ENCODE peak calls at places on chromosomes 4 and X, in five cellular contexts. Y, Z, K, A and J are unnamed samples.

GRCh38 chrX:126165721-126166401 is at the start of gene DCAF12L2:
- DNase-seq in K (no peak), Y (no peak), Z (peak; percentile 23), A (peak; percentile 50), J (no peak)

GRCh38 chr4:108636246-108636645 is 14.2 kb upstream of the OSTC start:
- DNase-seq in A (no peak), Y (no peak), K (no peak), Z (no peak), J (no peak)

GRCh38 chr4:36277533-36277932 is 3.9 kb upstream of the DTHD1 start:
- DNase-seq in Z (no peak), K (no peak), A (no peak), Y (no peak), J (no peak)

GRCh38 chr4:7857238-7857701 is 82.4 kb downstream of the AFAP1 start:
- DNase-seq in Z (no peak), K (no peak), A (no peak), Y (no peak), J (no peak)

GRCh38 chrX:134171661-134172587 is 65.1 kb upstream of the CCDC160 start:
- DNase-seq in A (peak; percentile 64), K (no peak), Y (no peak), Z (peak; percentile 42), J (no peak)

GRCh38 chr4:153541426-153542096 is 75.4 kb downstream of the TMEM131L start:
- DNase-seq in K (no peak), A (no peak), Z (no peak), Y (no peak), J (no peak)

GRCh38 chr4:111362891-111363290 is 740.0 kb upstream of the PITX2 start:
- DNase-seq in A (peak; percentile 30), Z (no peak), Y (no peak), K (no peak), J (no peak)

GRCh38 chr4:18318682-18319410 is 297.3 kb upstream of the LCORL start:
- DNase-seq in K (no peak), Y (no peak), A (no peak), Z (peak; percentile 43), J (peak; percentile 60)

GRCh38 chr4:7421356-7422097 is 13.2 kb downstream of the PSAPL1 start:
- DNase-seq in Z (peak; percentile 6), A (peak; percentile 46), K (no peak), Y (no peak), J (peak; percentile 42)

GRCh38 chr4:6362896-6363295 is 93.2 kb downstream of the WFS1 start:
- DNase-seq in Y (no peak), A (peak; percentile 32), K (no peak), Z (no peak), J (no peak)

GRCh38 chrX:108020631-108021030 is 24.2 kb upstream of the VSIG1 start:
- DNase-seq in K (no peak), Z (no peak), Y (no peak), A (no peak), J (no peak)

GRCh38 chrX:72694170-72694569 is 19.9 kb downstream of the PHKA1 start:
- DNase-seq in A (no peak), Z (no peak), K (no peak), Y (no peak), J (no peak)

GRCh38 chr4:133929540-133929939 is 272.0 kb downstream of the PABPC4L start:
- DNase-seq in Z (no peak), A (no peak), K (no peak), Y (no peak), J (no peak)

GRCh38 chr4:3372933-3373465 is 68.8 kb upstream of the HGFAC start:
- DNase-seq in K (no peak), Z (peak; percentile 68), Y (no peak), A (peak; percentile 76), J (peak; percentile 72)

GRCh38 chr4:55437356-55437796 is 41.6 kb downstream of the TMEM165 start:
- DNase-seq in A (no peak), Y (no peak), K (no peak), Z (no peak), J (no peak)

GRCh38 chrX:7146703-7147430 is 645 bp upstream of the STS start:
- DNase-seq in Z (peak; percentile 30), Y (no peak), K (no peak), A (peak; percentile 65), J (peak; percentile 61)

GRCh38 chr4:46254788-46255187 is 130.9 kb upstream of the GABRG1 start:
- DNase-seq in Z (no peak), A (no peak), Y (no peak), K (no peak), J (no peak)

GRCh38 chrX:20029728-20030127 is 38.9 kb upstream of the BCLAF3 start:
- DNase-seq in K (no peak), Z (no peak), A (no peak), Y (no peak), J (no peak)

GRCh38 chr4:184348311-184349233 is 125.8 kb downstream of the IRF2 start:
- DNase-seq in Y (no peak), K (no peak), A (no peak), Z (no peak), J (peak; percentile 80)